ENCODE peak calls at places on chromosomes 3 and 15, in seven cellular contexts. One of them, this sample, is unnamed.

GRCh38 chr3:76361010-76361409 is 575.7 kb upstream of the ZNF717 start:
- DNase-seq in A549: no peak
- DNase-seq in neural progenitor cell: no peak
- DNase-seq in brain microvascular endothelial cell: no peak
- DNase-seq in fibroblast of pulmonary artery: no peak
- DNase-seq in dorsolateral prefrontal cortex: no peak
- DNase-seq in ovary: no peak
- DNase-seq in this sample: no peak

GRCh38 chr3:150497956-150498355 is 48.3 kb downstream of the SERP1 start:
- DNase-seq in neural progenitor cell: no peak
- DNase-seq in brain microvascular endothelial cell: peak; percentile 44
- DNase-seq in A549: peak; percentile 22
- DNase-seq in fibroblast of pulmonary artery: peak; percentile 69
- DNase-seq in ovary: no peak
- DNase-seq in dorsolateral prefrontal cortex: no peak
- DNase-seq in this sample: no peak

GRCh38 chr3:52190294-52190841 is 7.6 kb upstream of the ALAS1 start:
- DNase-seq in brain microvascular endothelial cell: no peak
- DNase-seq in fibroblast of pulmonary artery: peak; percentile 58
- DNase-seq in A549: no peak
- DNase-seq in neural progenitor cell: no peak
- DNase-seq in ovary: peak; percentile 84
- DNase-seq in dorsolateral prefrontal cortex: peak; percentile 13
- DNase-seq in this sample: no peak

GRCh38 chr3:143307613-143308183 is 188.1 kb downstream of the CHST2 start:
- DNase-seq in brain microvascular endothelial cell: peak; percentile 59
- DNase-seq in dorsolateral prefrontal cortex: no peak
- DNase-seq in fibroblast of pulmonary artery: peak; percentile 81
- DNase-seq in A549: peak; percentile 9
- DNase-seq in neural progenitor cell: no peak
- DNase-seq in ovary: peak; percentile 23
- DNase-seq in this sample: peak; percentile 24

GRCh38 chr15:25090073-25090733 is 135.4 kb downstream of the SNRPN start:
- DNase-seq in fibroblast of pulmonary artery: no peak
- DNase-seq in ovary: no peak
- DNase-seq in dorsolateral prefrontal cortex: no peak
- DNase-seq in neural progenitor cell: no peak
- DNase-seq in brain microvascular endothelial cell: no peak
- DNase-seq in A549: no peak
- DNase-seq in this sample: no peak

GRCh38 chr3:159765860-159766294 is 222.8 kb upstream of the IL12A start:
- DNase-seq in fibroblast of pulmonary artery: no peak
- DNase-seq in dorsolateral prefrontal cortex: no peak
- DNase-seq in neural progenitor cell: no peak
- DNase-seq in brain microvascular endothelial cell: no peak
- DNase-seq in A549: no peak
- DNase-seq in ovary: no peak
- DNase-seq in this sample: no peak

GRCh38 chr3:103976931-103977339 is 1389.8 kb upstream of the ALCAM start:
- DNase-seq in A549: no peak
- DNase-seq in brain microvascular endothelial cell: no peak
- DNase-seq in neural progenitor cell: no peak
- DNase-seq in dorsolateral prefrontal cortex: no peak
- DNase-seq in ovary: no peak
- DNase-seq in fibroblast of pulmonary artery: no peak
- DNase-seq in this sample: no peak

GRCh38 chr3:19147905-19148767 is at the start of gene KCNH8:
- DNase-seq in brain microvascular endothelial cell: no peak
- DNase-seq in A549: peak; percentile 3
- DNase-seq in fibroblast of pulmonary artery: no peak
- DNase-seq in ovary: peak; percentile 26
- DNase-seq in neural progenitor cell: peak; percentile 66
- DNase-seq in dorsolateral prefrontal cortex: peak; percentile 59
- DNase-seq in this sample: peak; percentile 44

GRCh38 chr3:37229291-37229690 is 54.9 kb upstream of the LRRFIP2 start:
- DNase-seq in A549: no peak
- DNase-seq in brain microvascular endothelial cell: no peak
- DNase-seq in ovary: no peak
- DNase-seq in neural progenitor cell: no peak
- DNase-seq in fibroblast of pulmonary artery: no peak
- DNase-seq in dorsolateral prefrontal cortex: no peak
- DNase-seq in this sample: no peak

GRCh38 chr3:24496529-24497482 is 2.2 kb upstream of the THRB start:
- DNase-seq in neural progenitor cell: peak; percentile 74
- DNase-seq in A549: peak; percentile 81
- DNase-seq in dorsolateral prefrontal cortex: peak; percentile 40
- DNase-seq in fibroblast of pulmonary artery: peak; percentile 69
- DNase-seq in brain microvascular endothelial cell: peak; percentile 79
- DNase-seq in ovary: peak; percentile 69
- DNase-seq in this sample: no peak

GRCh38 chr15:89469331-89470107 is 26.9 kb downstream of the RHCG start:
- DNase-seq in fibroblast of pulmonary artery: no peak
- DNase-seq in A549: no peak
- DNase-seq in dorsolateral prefrontal cortex: no peak
- DNase-seq in neural progenitor cell: peak; percentile 49
- DNase-seq in brain microvascular endothelial cell: no peak
- DNase-seq in ovary: no peak
- DNase-seq in this sample: no peak

GRCh38 chr3:12984023-12984823 is 89.0 kb downstream of the IQSEC1 start:
- DNase-seq in dorsolateral prefrontal cortex: peak; percentile 67
- DNase-seq in brain microvascular endothelial cell: peak; percentile 69
- DNase-seq in fibroblast of pulmonary artery: peak; percentile 78
- DNase-seq in neural progenitor cell: peak; percentile 76
- DNase-seq in A549: peak; percentile 83
- DNase-seq in ovary: peak; percentile 57
- DNase-seq in this sample: peak; percentile 81

GRCh38 chr3:125231895-125232294 is 19.3 kb upstream of the SLC12A8 start:
- DNase-seq in dorsolateral prefrontal cortex: no peak
- DNase-seq in neural progenitor cell: no peak
- DNase-seq in A549: no peak
- DNase-seq in brain microvascular endothelial cell: peak; percentile 17
- DNase-seq in fibroblast of pulmonary artery: peak; percentile 86
- DNase-seq in ovary: no peak
- DNase-seq in this sample: no peak

GRCh38 chr3:184582583-184582982 is 21.0 kb downstream of the EPHB3 start:
- DNase-seq in A549: no peak
- DNase-seq in neural progenitor cell: peak; percentile 88
- DNase-seq in brain microvascular endothelial cell: peak; percentile 65
- DNase-seq in dorsolateral prefrontal cortex: peak; percentile 53
- DNase-seq in fibroblast of pulmonary artery: peak; percentile 28
- DNase-seq in ovary: peak; percentile 58
- DNase-seq in this sample: no peak

GRCh38 chr3:133591271-133591742 is 17.8 kb downstream of the CDV3 start:
- DNase-seq in neural progenitor cell: no peak
- DNase-seq in fibroblast of pulmonary artery: peak; percentile 75
- DNase-seq in ovary: no peak
- DNase-seq in brain microvascular endothelial cell: no peak
- DNase-seq in dorsolateral prefrontal cortex: no peak
- DNase-seq in A549: no peak
- DNase-seq in this sample: no peak

GRCh38 chr3:169811606-169812123 is 1.0 kb upstream of the LRRIQ4 start:
- DNase-seq in brain microvascular endothelial cell: peak; percentile 71
- DNase-seq in dorsolateral prefrontal cortex: no peak
- DNase-seq in neural progenitor cell: no peak
- DNase-seq in A549: no peak
- DNase-seq in ovary: no peak
- DNase-seq in fibroblast of pulmonary artery: peak; percentile 73
- DNase-seq in this sample: peak; percentile 54

GRCh38 chr3:169815590-169816150 is 3.0 kb upstream of the LRRC34 start:
- DNase-seq in ovary: no peak
- DNase-seq in dorsolateral prefrontal cortex: no peak
- DNase-seq in fibroblast of pulmonary artery: no peak
- DNase-seq in brain microvascular endothelial cell: no peak
- DNase-seq in neural progenitor cell: no peak
- DNase-seq in A549: no peak
- DNase-seq in this sample: no peak

GRCh38 chr3:169812844-169813677 is at the start of the genes LRRC34 and LRRIQ4:
- DNase-seq in ovary: peak; percentile 44
- DNase-seq in A549: no peak
- DNase-seq in fibroblast of pulmonary artery: peak; percentile 72
- DNase-seq in brain microvascular endothelial cell: peak; percentile 67
- DNase-seq in dorsolateral prefrontal cortex: peak; percentile 66
- DNase-seq in neural progenitor cell: peak; percentile 78
- DNase-seq in this sample: peak; percentile 93

GRCh38 chr3:169812124-169812843 is 386 bp upstream of the LRRIQ4 start:
- DNase-seq in fibroblast of pulmonary artery: peak; percentile 69
- DNase-seq in ovary: peak; percentile 74
- DNase-seq in brain microvascular endothelial cell: peak; percentile 57
- DNase-seq in neural progenitor cell: peak; percentile 82
- DNase-seq in dorsolateral prefrontal cortex: peak; percentile 58
- DNase-seq in A549: no peak
- DNase-seq in this sample: peak; percentile 75

DNA sequence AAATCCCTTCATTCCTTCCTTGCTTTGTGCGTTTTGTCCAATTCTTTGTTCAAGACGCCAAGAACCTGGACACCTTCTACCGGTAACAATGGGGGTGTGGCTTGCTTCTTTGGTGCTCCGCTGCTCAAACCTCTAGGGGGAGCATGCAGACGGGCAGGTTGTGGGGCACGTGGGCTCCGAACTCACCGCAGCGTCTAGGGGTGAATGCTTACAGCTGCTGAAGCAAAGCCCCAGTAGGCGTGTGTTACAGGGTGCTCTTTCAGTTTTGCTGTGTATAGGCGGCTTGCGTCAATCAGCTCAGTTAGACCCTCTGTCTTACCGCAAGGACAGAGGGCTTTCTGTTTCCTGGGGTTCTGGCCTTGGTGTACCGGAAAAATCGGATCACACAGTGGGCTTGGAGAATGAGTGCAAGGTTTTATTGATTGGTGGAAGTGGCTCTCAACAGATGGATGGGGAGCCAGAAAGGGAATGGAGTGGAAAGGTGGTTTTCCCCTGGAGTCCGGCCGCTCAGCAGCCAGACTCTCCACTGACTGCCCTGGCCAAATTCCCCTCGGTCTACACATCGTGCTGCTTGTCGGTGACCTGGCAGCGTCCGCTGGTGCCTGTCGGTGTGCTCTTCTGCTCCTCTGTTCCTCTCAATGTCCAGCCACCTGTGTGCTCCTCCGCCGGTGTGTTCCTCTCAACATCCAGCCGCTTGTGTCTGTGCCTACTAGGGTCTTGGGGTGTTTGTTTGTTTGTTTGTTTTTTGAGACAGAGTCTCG is 1.2 kb upstream of the LRRC34 start:
- DNase-seq in brain microvascular endothelial cell: no peak
- DNase-seq in A549: no peak
- DNase-seq in dorsolateral prefrontal cortex: no peak
- DNase-seq in ovary: peak; percentile 30
- DNase-seq in neural progenitor cell: peak; percentile 41
- DNase-seq in fibroblast of pulmonary artery: peak; percentile 10
- DNase-seq in this sample: peak; percentile 93
- TF ChIP-seq CTCF in brain microvascular endothelial cell: peak; percentile 58
- TF ChIP-seq CTCF in A549: peak; percentile 24
- TF ChIP-seq CTCF in dorsolateral prefrontal cortex: peak; percentile 27
- TF ChIP-seq CTCF in ovary: no peak
- TF ChIP-seq CTCF in neural progenitor cell: peak; percentile 34
- TF ChIP-seq CTCF in fibroblast of pulmonary artery: peak; percentile 22
- TF ChIP-seq CTCF in this sample: peak; percentile 67

GRCh38 chr15:59917504-59918157 is 86.5 kb upstream of the FOXB1 start:
- DNase-seq in fibroblast of pulmonary artery: peak; percentile 53
- DNase-seq in brain microvascular endothelial cell: peak; percentile 34
- DNase-seq in A549: peak; percentile 73
- DNase-seq in ovary: peak; percentile 15
- DNase-seq in neural progenitor cell: peak; percentile 89
- DNase-seq in dorsolateral prefrontal cortex: no peak
- DNase-seq in this sample: peak; percentile 89
- TF ChIP-seq CTCF in fibroblast of pulmonary artery: peak; percentile 60
- TF ChIP-seq CTCF in brain microvascular endothelial cell: peak; percentile 79
- TF ChIP-seq CTCF in A549: peak; percentile 61
- TF ChIP-seq CTCF in ovary: no peak
- TF ChIP-seq CTCF in neural progenitor cell: peak; percentile 69
- TF ChIP-seq CTCF in dorsolateral prefrontal cortex: peak; percentile 35
- TF ChIP-seq CTCF in this sample: peak; percentile 78

GRCh38 chr3:135924506-135924905 is 41.0 kb upstream of the PPP2R3A start:
- DNase-seq in ovary: no peak
- DNase-seq in neural progenitor cell: no peak
- DNase-seq in fibroblast of pulmonary artery: no peak
- DNase-seq in brain microvascular endothelial cell: no peak
- DNase-seq in dorsolateral prefrontal cortex: no peak
- DNase-seq in A549: no peak
- DNase-seq in this sample: no peak
- TF ChIP-seq CTCF in ovary: no peak
- TF ChIP-seq CTCF in neural progenitor cell: no peak
- TF ChIP-seq CTCF in fibroblast of pulmonary artery: no peak
- TF ChIP-seq CTCF in brain microvascular endothelial cell: no peak
- TF ChIP-seq CTCF in dorsolateral prefrontal cortex: no peak
- TF ChIP-seq CTCF in A549: no peak
- TF ChIP-seq CTCF in this sample: no peak

GRCh38 chr3:161104561-161105551 is at the start of gene B3GALNT1:
- DNase-seq in ovary: peak; percentile 57
- DNase-seq in dorsolateral prefrontal cortex: peak; percentile 27
- DNase-seq in fibroblast of pulmonary artery: peak; percentile 71
- DNase-seq in brain microvascular endothelial cell: peak; percentile 32
- DNase-seq in A549: peak; percentile 4
- DNase-seq in neural progenitor cell: peak; percentile 75
- DNase-seq in this sample: peak; percentile 40
- TF ChIP-seq CTCF in ovary: no peak
- TF ChIP-seq CTCF in dorsolateral prefrontal cortex: no peak
- TF ChIP-seq CTCF in fibroblast of pulmonary artery: no peak
- TF ChIP-seq CTCF in brain microvascular endothelial cell: no peak
- TF ChIP-seq CTCF in A549: no peak
- TF ChIP-seq CTCF in neural progenitor cell: no peak
- TF ChIP-seq CTCF in this sample: no peak

GRCh38 chr15:33543957-33544356 is 233.2 kb downstream of the RYR3 start:
- DNase-seq in fibroblast of pulmonary artery: no peak
- DNase-seq in A549: no peak
- DNase-seq in ovary: no peak
- DNase-seq in brain microvascular endothelial cell: no peak
- DNase-seq in dorsolateral prefrontal cortex: no peak
- DNase-seq in neural progenitor cell: no peak
- DNase-seq in this sample: no peak
- TF ChIP-seq CTCF in fibroblast of pulmonary artery: no peak
- TF ChIP-seq CTCF in A549: no peak
- TF ChIP-seq CTCF in ovary: no peak
- TF ChIP-seq CTCF in brain microvascular endothelial cell: no peak
- TF ChIP-seq CTCF in dorsolateral prefrontal cortex: no peak
- TF ChIP-seq CTCF in neural progenitor cell: no peak
- TF ChIP-seq CTCF in this sample: no peak

DNA sequence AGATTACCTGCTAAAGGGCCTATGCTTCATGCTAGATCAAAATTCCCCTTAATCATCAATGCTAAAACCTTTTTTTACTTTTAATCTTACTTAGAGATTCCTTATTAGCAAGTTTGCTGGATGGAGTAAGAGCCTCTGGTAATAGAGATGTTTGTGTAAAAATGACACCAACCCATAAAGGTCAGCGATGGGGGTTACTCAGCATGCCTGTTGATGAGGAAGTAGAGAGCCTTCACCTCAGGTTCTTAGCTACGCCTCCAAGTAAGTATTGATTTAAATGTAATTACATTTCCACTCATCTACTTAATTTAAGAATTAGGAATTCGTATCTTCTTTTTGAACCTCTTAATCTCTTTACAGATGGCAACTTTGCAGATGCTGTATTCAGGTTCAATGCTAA is 38.8 kb downstream of the DNAJC13 start:
- DNase-seq in A549: no peak
- DNase-seq in neural progenitor cell: no peak
- DNase-seq in brain microvascular endothelial cell: no peak
- DNase-seq in ovary: no peak
- DNase-seq in dorsolateral prefrontal cortex: no peak
- DNase-seq in fibroblast of pulmonary artery: no peak
- DNase-seq in this sample: no peak
- TF ChIP-seq CTCF in A549: no peak
- TF ChIP-seq CTCF in neural progenitor cell: no peak
- TF ChIP-seq CTCF in brain microvascular endothelial cell: no peak
- TF ChIP-seq CTCF in ovary: no peak
- TF ChIP-seq CTCF in dorsolateral prefrontal cortex: no peak
- TF ChIP-seq CTCF in fibroblast of pulmonary artery: no peak
- TF ChIP-seq CTCF in this sample: no peak